ENCODE peak calls at places on chromosomes 2 and 18, in four cellular contexts. X is fibroblast of pulmonary artery, T is left lung, F is fibroblast of lung. L is an unnamed sample.

GRCh38 chr2:105866439-105867170 is 121.9 kb downstream of the NCK2 start:
- DNase-seq in X (peak), T (no peak), F (peak), L (no peak)

GRCh38 chr2:100151310-100151709 is 8.9 kb upstream of the AFF3 start:
- DNase-seq in X (no peak), T (no peak), F (no peak), L (no peak)

GRCh38 chr2:237718277-237718634 is 80.3 kb upstream of the RBM44 start:
- DNase-seq in X (no peak), T (no peak), F (no peak), L (no peak)

GRCh38 chr18:498901-499300 is 1.6 kb downstream of the COLEC12 start:
- DNase-seq in X (no peak), T (no peak), F (no peak), L (no peak)

GRCh38 chr2:204695506-204695905 is 150.2 kb downstream of the PARD3B start:
- DNase-seq in X (peak), T (no peak), F (no peak), L (peak)

GRCh38 chr2:127128508-127128907 is 21.6 kb upstream of the BIN1 start:
- DNase-seq in X (no peak), T (peak), F (no peak), L (no peak)

GRCh38 chr2:174593574-174594203 is 3.9 kb downstream of the WIPF1 start:
- DNase-seq in X (peak), T (no peak), F (peak), L (peak)

GRCh38 chr2:227626580-227627151 is 9.4 kb downstream of the SCYGR4 start:
- DNase-seq in X (no peak), T (no peak), F (no peak), L (no peak)

GRCh38 chr2:64024259-64024949 is 5.2 kb upstream of the VPS54 start:
- DNase-seq in X (no peak), T (no peak), F (no peak), L (no peak)

GRCh38 chr2:2840681-2841300 is 509.7 kb upstream of the MYT1L start:
- DNase-seq in X (no peak), T (no peak), F (no peak), L (no peak)

GRCh38 chr2:131142849-131143248 is 37.7 kb downstream of the PLEKHB2 start:
- DNase-seq in X (no peak), T (no peak), F (no peak), L (no peak)

GRCh38 chr2:175823291-175824073 is 178.6 kb downstream of the LNPK start:
- DNase-seq in X (no peak), T (no peak), F (no peak), L (no peak)

GRCh38 chr2:239121600-239122012 is 273.7 kb downstream of the TWIST2 start:
- DNase-seq in X (no peak), T (peak), F (peak), L (no peak)

GRCh38 chr2:193818801-193819499 is 1624.2 kb upstream of the TMEFF2 start:
- DNase-seq in X (no peak), T (peak), F (no peak), L (no peak)

GRCh38 chr2:158969717-158970521 is 1.5 kb downstream of the TANC1 start:
- DNase-seq in X (peak), T (peak), F (peak), L (no peak)

GRCh38 chr2:240197439-240198139 is 57.1 kb upstream of the OTOS start:
- DNase-seq in X (no peak), T (no peak), F (no peak), L (no peak)

GRCh38 chr2:233114421-233114861 is 54.3 kb downstream of the INPP5D start:
- DNase-seq in X (no peak), T (no peak), F (no peak), L (no peak)

GRCh38 chr2:47487498-47487875 is 84.5 kb downstream of the MSH2 start:
- DNase-seq in X (no peak), T (no peak), F (no peak), L (no peak)

GRCh38 chr2:30232027-30232800 is 880 bp downstream of the LBH start:
- DNase-seq in X (no peak), T (peak), F (peak), L (no peak)

GRCh38 chr2:123495241-123495640 is 529.8 kb upstream of the CNTNAP5 start:
- DNase-seq in X (no peak), T (no peak), F (no peak), L (no peak)

GRCh38 chr2:219491278-219491967 is 7.3 kb upstream of the GMPPA start:
- DNase-seq in X (no peak), T (no peak), F (no peak), L (no peak)

GRCh38 chr2:219490600-219491130 is 8.0 kb upstream of the GMPPA start:
- DNase-seq in X (no peak), T (peak), F (no peak), L (no peak)

GRCh38 chr2:219489315-219489714 is 9.4 kb upstream of the GMPPA start:
- DNase-seq in X (no peak), T (peak), F (no peak), L (no peak)

GRCh38 chr2:219488844-219489194 is 9.9 kb upstream of the GMPPA start:
- DNase-seq in X (no peak), T (peak), F (no peak), L (no peak)

DNA sequence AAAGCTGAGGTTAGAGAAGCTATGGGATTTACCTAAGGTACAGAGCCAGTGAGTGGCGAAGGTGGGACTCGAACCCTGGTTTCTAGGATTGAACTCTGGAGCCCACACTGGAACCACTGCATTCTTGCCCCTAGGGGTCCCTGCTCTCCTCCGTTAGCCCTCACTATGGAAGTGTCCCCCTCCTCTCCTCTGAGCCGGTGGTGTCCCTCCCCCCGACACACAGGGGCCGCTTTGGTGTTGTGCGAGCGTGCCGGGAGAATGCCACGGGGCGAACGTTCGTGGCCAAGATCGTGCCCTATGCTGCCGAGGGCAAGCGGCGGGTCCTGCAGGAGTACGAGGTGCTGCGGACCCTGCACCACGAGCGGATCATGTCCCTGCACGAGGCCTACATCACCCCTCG is 8.5 kb upstream of the GMPPA start:
- DNase-seq in X (no peak), T (peak), F (no peak), L (no peak)
- TF ChIP-seq CTCF in X (peak), T (no peak), F (peak), L (no peak)

DNA sequence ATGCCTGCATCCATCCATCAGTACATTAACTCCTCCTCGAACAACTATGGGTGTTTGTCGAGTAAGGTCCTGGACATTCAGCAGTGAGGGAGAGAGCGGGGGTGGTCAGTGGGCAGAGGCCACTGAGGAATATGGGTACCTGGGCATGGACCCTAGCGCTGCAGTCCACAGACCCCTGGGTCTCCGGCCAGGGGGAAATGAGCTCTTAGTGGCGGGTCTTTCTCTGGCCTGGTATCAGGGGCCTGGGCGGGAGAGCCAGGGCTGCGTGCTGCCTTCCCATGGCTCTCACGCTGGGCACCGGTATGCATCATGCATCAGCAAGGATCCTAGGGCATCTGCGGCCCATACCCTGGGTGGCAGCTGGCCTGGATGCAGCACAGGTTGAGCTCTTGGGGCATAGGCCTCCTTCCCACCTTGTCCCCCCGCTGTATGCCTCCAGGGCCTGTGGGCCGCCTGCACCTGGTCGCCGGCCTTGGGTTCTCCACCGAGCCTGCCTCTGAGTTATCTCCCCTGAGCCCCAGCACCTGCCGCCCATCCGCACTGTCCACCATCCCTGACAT is 1.3 kb upstream of the MOCOS start:
- DNase-seq in X (no peak), T (peak), F (no peak), L (no peak)
- H3K4me3 ChIP-seq in X (peak), T (no peak), F (peak), L (peak)

GRCh38 chr2:29225814-29226213 is 110.6 kb downstream of the CLIP4 start:
- DNase-seq in X (no peak), T (no peak), F (no peak), L (no peak)
- TF ChIP-seq CTCF in X (no peak), T (no peak), F (no peak), L (no peak)

DNA sequence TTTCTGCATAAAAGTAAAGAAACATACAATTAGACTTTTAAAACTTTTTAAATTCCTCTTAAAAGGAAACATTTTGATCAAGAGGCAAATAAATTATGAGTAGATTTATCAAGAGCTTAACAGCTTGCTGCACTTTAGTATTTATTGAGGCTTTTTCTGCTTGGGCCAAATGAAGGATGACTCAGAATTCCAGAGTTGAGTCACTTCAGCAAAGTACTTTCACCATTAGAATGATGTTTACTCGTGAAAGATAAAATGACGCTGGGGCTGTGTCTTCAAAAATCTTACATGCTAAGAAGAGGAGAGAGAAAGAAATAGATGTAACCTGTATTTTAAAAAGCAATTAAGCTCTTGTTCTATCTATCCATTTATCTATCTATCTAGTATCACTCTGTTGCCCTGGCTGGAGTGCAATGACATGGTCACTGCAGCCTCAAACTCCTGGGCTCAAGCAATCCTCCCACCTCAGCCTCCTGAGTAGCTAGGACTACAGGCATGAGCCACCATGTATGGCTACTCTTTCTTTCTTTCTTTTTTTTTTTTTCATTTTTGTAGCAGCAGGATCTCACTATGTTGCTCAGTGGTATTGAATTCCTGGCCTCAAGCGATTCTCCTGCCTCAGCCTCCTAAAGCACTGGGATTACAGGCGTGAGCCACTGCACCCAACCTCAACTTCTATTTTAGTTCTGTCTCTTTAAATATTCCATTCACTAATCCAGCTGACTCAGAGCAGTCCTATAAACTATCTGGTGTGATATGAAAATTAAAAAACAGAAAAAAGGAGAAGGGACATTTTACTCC is 75.2 kb upstream of the RIOK3 start:
- DNase-seq in X (peak), T (no peak), F (peak), L (peak)
- H3K4me3 ChIP-seq in X (no peak), T (no peak), F (no peak), L (no peak)

GRCh38 chr2:12739721-12740254 is 23.1 kb downstream of the TRIB2 start:
- DNase-seq in X (no peak), T (no peak), F (no peak), L (no peak)

GRCh38 chr2:12738112-12738485 is 21.4 kb downstream of the TRIB2 start:
- DNase-seq in X (peak), T (no peak), F (peak), L (peak)

GRCh38 chr2:12741361-12741760 is 24.6 kb downstream of the TRIB2 start:
- DNase-seq in X (no peak), T (no peak), F (no peak), L (no peak)

GRCh38 chr2:12737226-12738111 is 20.7 kb downstream of the TRIB2 start:
- DNase-seq in X (no peak), T (no peak), F (no peak), L (no peak)

DNA sequence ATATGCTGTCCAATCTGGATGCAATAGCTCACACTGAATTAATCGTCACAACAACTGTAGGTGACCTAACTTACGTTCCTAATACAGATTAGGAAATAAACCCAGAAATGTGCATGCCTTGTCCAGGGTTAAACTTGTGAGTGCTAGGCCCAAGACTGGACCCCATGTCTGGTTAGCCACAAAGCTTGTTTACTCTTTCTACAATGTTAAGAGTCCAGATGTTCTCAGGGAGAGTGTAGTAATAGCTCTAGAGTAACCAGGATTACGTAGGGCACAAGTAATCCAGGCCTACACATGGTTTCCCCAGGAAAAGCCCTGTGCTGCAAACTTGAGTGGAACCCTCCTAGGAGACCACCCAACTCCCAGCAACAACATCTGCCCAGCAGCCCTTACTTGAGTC is 26.2 kb downstream of the TRIB2 start:
- DNase-seq in X (no peak), T (no peak), F (peak), L (no peak)
- TF ChIP-seq CTCF in X (no peak), T (no peak), F (no peak), L (no peak)

L was measured in AG09309.